ENCODE peak calls at places on chromosomes 11 and 22, in six cellular contexts. B is HCT116, A is tibial nerve, T is upper lobe of left lung, N is right lobe of liver, L is body of pancreas. J is an unnamed sample.

GRCh38 chr11:94882931-94883330 is 90.4 kb downstream of the CWC15 start:
- DNase-seq in T (no peak), A (no peak), L (no peak), B (no peak), N (no peak), J (no peak)

GRCh38 chr11:79314906-79315689 is 125.7 kb downstream of the TENM4 start:
- DNase-seq in L (no peak), N (no peak), T (no peak), B (no peak), A (no peak), J (no peak)

GRCh38 chr11:131837562-131837961 is 467.1 kb downstream of the NTM start:
- DNase-seq in B (no peak), N (no peak), A (no peak), T (peak; percentile 54), L (no peak), J (no peak)

GRCh38 chr11:75477614-75477935 is 44.6 kb upstream of the KLHL35 start:
- DNase-seq in L (no peak), N (peak; percentile 34), B (no peak), A (no peak), T (peak; percentile 69), J (no peak)

GRCh38 chr11:111694851-111695250 is 71.3 kb downstream of the PPP2R1B start:
- DNase-seq in B (no peak), N (no peak), L (no peak), A (peak; percentile 24), T (no peak), J (no peak)

GRCh38 chr11:135009125-135009524 is 597.1 kb upstream of the B3GAT1 start:
- DNase-seq in A (no peak), L (no peak), N (no peak), T (no peak), B (no peak), J (no peak)

GRCh38 chr11:90364527-90364926 is 141.7 kb upstream of the CHORDC1 start:
- DNase-seq in N (no peak), T (no peak), A (no peak), L (no peak), B (no peak), J (no peak)

GRCh38 chr11:581342-581741 is 5.1 kb downstream of the PHRF1 start:
- DNase-seq in L (no peak), B (no peak), T (peak; percentile 59), N (peak; percentile 78), A (no peak), J (no peak)

GRCh38 chr11:61609970-61610347 is 29.1 kb upstream of the SYT7 start:
- DNase-seq in A (no peak), L (no peak), N (no peak), T (no peak), B (no peak), J (no peak)

GRCh38 chr11:28559497-28559896 is 451.3 kb downstream of the METTL15 start:
- DNase-seq in N (no peak), A (no peak), T (no peak), L (no peak), B (no peak), J (no peak)

GRCh38 chr11:66720899-66721470 is 8.0 kb downstream of the SPTBN2 start:
- DNase-seq in B (no peak), A (no peak), L (no peak), N (no peak), T (no peak), J (no peak)

GRCh38 chr22:38924197-38924952 is 33.0 kb upstream of the APOBEC3A start:
- DNase-seq in B (peak; percentile 80), N (no peak), A (peak; percentile 67), L (peak; percentile 93), T (no peak), J (peak; percentile 77)

GRCh38 chr11:2099523-2100316 is 39.5 kb downstream of the IGF2 start:
- DNase-seq in B (no peak), T (peak; percentile 86), L (peak; percentile 47), N (peak; percentile 62), A (no peak), J (peak; percentile 50)

GRCh38 chr11:1087961-1088926 is 13.6 kb downstream of the MUC2 start:
- DNase-seq in B (no peak), T (peak; percentile 63), L (no peak), A (no peak), N (no peak), J (no peak)

GRCh38 chr11:12143461-12144258 is 33.3 kb downstream of the MICAL2 start:
- DNase-seq in N (no peak), A (no peak), L (no peak), T (no peak), B (no peak), J (no peak)

GRCh38 chr11:72227316-72228228 is 3.0 kb downstream of the INPPL1 start:
- DNase-seq in L (no peak), B (no peak), N (no peak), A (no peak), T (no peak), J (no peak)

GRCh38 chr11:126476977-126477376 is 121.5 kb downstream of the ST3GAL4 start:
- DNase-seq in N (no peak), L (no peak), A (no peak), B (no peak), T (no peak), J (no peak)

GRCh38 chr11:109421981-109422590 is at the start of gene C11orf87:
- DNase-seq in T (peak; percentile 84), B (no peak), N (peak; percentile 46), L (no peak), A (no peak), J (no peak)

GRCh38 chr11:100922116-100922515 is 207.5 kb downstream of the PGR start:
- DNase-seq in A (no peak), B (no peak), T (no peak), N (no peak), L (no peak), J (no peak)

GRCh38 chr11:134139873-134140331 is 71.0 kb downstream of the JAM3 start:
- DNase-seq in B (peak; percentile 62), A (peak; percentile 87), L (peak; percentile 65), T (peak; percentile 25), N (no peak), J (peak; percentile 62)

GRCh38 chr22:21970037-21970799 is 12.4 kb downstream of the TOP3B start:
- DNase-seq in L (no peak), T (peak; percentile 60), B (no peak), N (no peak), A (no peak), J (no peak)

GRCh38 chr11:9972917-9973504 is 309.1 kb downstream of the SWAP70 start:
- DNase-seq in B (peak; percentile 16), A (peak; percentile 46), N (no peak), T (no peak), L (peak; percentile 22), J (no peak)

GRCh38 chr22:21761086-21761485 is 25.5 kb upstream of the YPEL1 start:
- DNase-seq in B (no peak), T (no peak), A (no peak), N (no peak), L (no peak), J (no peak)

GRCh38 chr11:43360361-43361032 is 1.8 kb downstream of the TTC17 start:
- DNase-seq in N (no peak), B (no peak), A (no peak), L (no peak), T (no peak), J (no peak)

GRCh38 chr22:46081036-46081830 is 69.1 kb upstream of the PPARA start:
- DNase-seq in B (no peak), N (peak; percentile 50), T (peak; percentile 49), A (no peak), L (peak; percentile 37), J (no peak)

GRCh38 chr22:46081831-46082210 is 68.5 kb upstream of the PPARA start:
- DNase-seq in A (no peak), T (peak; percentile 60), N (peak; percentile 34), L (peak; percentile 40), B (no peak), J (no peak)

GRCh38 chr22:46079093-46079860 is 71.0 kb upstream of the PPARA start:
- DNase-seq in B (no peak), L (peak; percentile 26), A (no peak), N (peak; percentile 39), T (peak; percentile 56), J (peak; percentile 50)

GRCh38 chr22:46078241-46079092 is 71.9 kb upstream of the PPARA start:
- DNase-seq in T (peak; percentile 77), N (peak; percentile 63), B (no peak), A (no peak), L (peak; percentile 84), J (peak; percentile 91)

DNA sequence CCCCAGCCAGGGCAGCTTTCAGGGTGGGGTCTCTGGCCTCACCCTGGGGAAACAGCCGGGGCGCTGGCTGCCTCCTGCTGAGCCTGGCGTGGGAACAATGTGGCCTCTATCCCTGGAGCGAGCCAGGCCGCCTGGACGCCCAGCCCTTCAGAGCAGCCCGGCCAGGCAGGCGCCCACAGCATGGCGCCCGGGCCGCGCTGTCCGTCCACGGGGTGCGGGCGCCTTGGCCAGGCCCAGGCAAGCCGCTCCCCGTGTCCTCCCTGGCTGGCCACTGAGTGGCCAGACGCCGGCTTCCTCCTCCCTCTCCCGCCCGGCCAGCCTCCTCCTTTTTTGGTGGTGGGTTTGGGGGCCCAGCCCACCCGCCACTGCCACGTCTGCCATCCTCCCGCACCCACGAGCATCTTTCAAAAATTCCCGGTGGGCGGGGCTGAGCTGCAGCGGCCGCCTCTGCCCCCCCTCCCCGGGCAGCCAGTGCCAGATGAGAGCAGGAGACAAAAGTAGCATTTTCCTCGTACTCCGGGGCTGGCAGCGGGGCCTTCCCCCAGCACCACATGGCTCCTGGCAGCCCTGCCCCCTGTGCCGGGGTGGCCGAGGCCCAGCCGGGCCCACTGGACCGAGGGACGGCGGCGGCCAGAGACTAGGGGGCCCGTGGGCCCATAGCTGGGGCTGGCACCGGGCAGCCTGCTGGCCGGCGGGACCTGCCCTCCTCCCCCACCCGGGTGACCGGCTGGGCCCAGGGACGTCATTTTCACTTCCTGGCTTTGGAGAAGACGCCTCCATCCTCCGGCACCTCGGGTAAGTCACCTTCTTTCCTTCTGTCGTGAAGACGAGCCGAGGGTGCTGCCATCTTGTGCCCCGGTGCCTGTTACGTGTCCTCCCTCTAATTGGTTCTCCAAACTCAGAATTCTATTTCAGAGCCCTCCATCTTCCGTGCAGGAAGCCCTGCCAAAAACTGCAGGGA is 70.2 kb upstream of the PPARA start:
- DNase-seq in N (peak; percentile 56), L (peak; percentile 75), B (no peak), T (peak; percentile 88), A (peak; percentile 78), J (peak; percentile 89)
- H3K27ac ChIP-seq in N (peak overlapping the region; percentile 72), L (peak overlapping the region; percentile 99), B (peak overlapping the region; percentile 100), T (peak overlapping the region; percentile 96), A (peak overlapping the region; percentile 95), J (peak overlapping the region; percentile 100)

DNA sequence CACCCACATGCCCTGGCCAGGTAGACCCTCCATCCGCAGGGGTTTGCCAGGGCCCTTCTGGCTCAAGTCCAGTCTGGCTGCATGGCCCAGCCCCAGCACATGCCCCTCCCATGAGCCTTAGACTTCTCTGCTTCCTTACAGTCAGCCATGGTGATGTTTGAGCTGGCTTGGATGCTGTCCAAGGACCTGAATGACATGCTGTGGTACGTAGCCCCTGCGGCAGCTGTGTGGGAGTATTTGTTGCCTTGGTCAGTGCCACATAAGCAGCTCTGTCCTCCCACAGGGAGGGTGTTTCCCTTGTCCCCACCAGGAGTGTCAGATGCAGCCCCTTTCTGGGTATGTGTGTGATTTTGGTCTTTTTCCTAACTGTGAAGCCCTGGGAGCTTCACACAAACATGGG is 17.5 kb downstream of the CDC45 start:
- DNase-seq in N (no peak), A (no peak), T (no peak), B (no peak), L (no peak), J (no peak)
- TF ChIP-seq POLR2A in N (no peak), A (no peak), T (no peak), B (no peak), L (no peak), J (no peak)

GRCh38 chr22:36026741-36027140 is 1.9 kb downstream of the RBFOX2 start:
- DNase-seq in B (no peak), A (no peak), N (no peak), T (no peak), L (no peak), J (no peak)
- H3K27ac ChIP-seq in B (no peak overlapping the region), A (peak overlapping the region; percentile 70), N (no peak overlapping the region), T (peak overlapping the region; percentile 50), L (peak overlapping the region; percentile 27), J (peak overlapping the region; percentile 87)

GRCh38 chr11:16603890-16604783 is 134.3 kb upstream of the C11orf58 start:
- DNase-seq in A (peak; percentile 50), L (peak; percentile 60), T (peak; percentile 88), N (peak; percentile 64), B (no peak), J (no peak)
- TF ChIP-seq POLR2A in A (no peak), L (no peak), T (no peak), N (no peak), B (no peak), J (no peak)

J was measured in breast epithelium.